ENCODE peak calls at places on chromosomes 5 and 9, in four cellular contexts. One of them, this sample, is unnamed.

GRCh38 chr9:26975728-26976707 is 19.8 kb downstream of the IFT74 start:
- DNase-seq in T-helper 1 cell: no peak
- DNase-seq in WERI-Rb-1: peak; percentile 58
- DNase-seq in astrocyte: peak; percentile 14
- DNase-seq in this sample: peak; percentile 1

GRCh38 chr5:1670342-1670741 is 129.3 kb downstream of the MRPL36 start:
- DNase-seq in T-helper 1 cell: no peak
- DNase-seq in WERI-Rb-1: no peak
- DNase-seq in astrocyte: peak; percentile 5
- DNase-seq in this sample: no peak

GRCh38 chr9:114484854-114485443 is 20.3 kb downstream of the WHRN start:
- DNase-seq in T-helper 1 cell: no peak
- DNase-seq in WERI-Rb-1: no peak
- DNase-seq in astrocyte: peak; percentile 82
- DNase-seq in this sample: no peak

GRCh38 chr5:75992677-75993582 is 90.3 kb upstream of the SV2C start:
- DNase-seq in T-helper 1 cell: no peak
- DNase-seq in WERI-Rb-1: no peak
- DNase-seq in astrocyte: no peak
- DNase-seq in this sample: no peak

GRCh38 chr9:7871977-7872730 is 72.6 kb upstream of the DMAC1 start:
- DNase-seq in T-helper 1 cell: no peak
- DNase-seq in WERI-Rb-1: no peak
- DNase-seq in astrocyte: no peak
- DNase-seq in this sample: no peak

GRCh38 chr5:112551437-112552018 is 132.5 kb upstream of the EPB41L4A start:
- DNase-seq in T-helper 1 cell: no peak
- DNase-seq in WERI-Rb-1: peak; percentile 20
- DNase-seq in astrocyte: peak; percentile 35
- DNase-seq in this sample: peak; percentile 67

GRCh38 chr5:97737608-97738007 is 554.6 kb upstream of the RIOK2 start:
- DNase-seq in T-helper 1 cell: no peak
- DNase-seq in WERI-Rb-1: no peak
- DNase-seq in astrocyte: no peak
- DNase-seq in this sample: no peak

GRCh38 chr5:54909911-54910870 is 75.2 kb downstream of the ESM1 start:
- DNase-seq in T-helper 1 cell: no peak
- DNase-seq in WERI-Rb-1: no peak
- DNase-seq in astrocyte: peak; percentile 78
- DNase-seq in this sample: no peak

This sample was measured in SK-N-DZ.